ENCODE peak calls at places on chromosomes 1 and 21, in four cellular contexts. Q, D, G and V are unnamed samples. For H3K4me1, the result is how much of the 10 kb centered on the place peaks cover.

GRCh38 chr1:92577251-92577895 is 90.6 kb upstream of the GFI1 start:
- DNase-seq in D (no peak), G (no peak), Q (no peak), V (no peak)

GRCh38 chr1:230772457-230773395 is 25.5 kb downstream of the CAPN9 start:
- DNase-seq in G (no peak), Q (no peak), D (no peak), V (no peak)

GRCh38 chr1:4946343-4946742 is 291.9 kb downstream of the AJAP1 start:
- DNase-seq in G (no peak), D (no peak), Q (no peak), V (no peak)

GRCh38 chr1:19430121-19431068 is 54.9 kb downstream of the CAPZB start:
- DNase-seq in D (no peak), Q (no peak), G (no peak), V (no peak)

GRCh38 chr1:205505076-205505729 is 734 bp downstream of the CDK18 start:
- DNase-seq in G (no peak), D (no peak), Q (no peak), V (no peak)

GRCh38 chr1:97332716-97333115 is 588.1 kb downstream of the DPYD start:
- DNase-seq in Q (no peak), D (no peak), G (no peak), V (no peak)

GRCh38 chr1:219788700-219789099 is 139.7 kb downstream of the SLC30A10 start:
- DNase-seq in G (no peak), Q (no peak), D (no peak), V (no peak)

GRCh38 chr1:168260393-168260792 is 20.3 kb upstream of the TBX19 start:
- DNase-seq in D (no peak), Q (no peak), G (no peak), V (no peak)

GRCh38 chr1:217946581-217946980 is 315.4 kb downstream of the SPATA17 start:
- DNase-seq in Q (no peak), G (no peak), D (no peak), V (no peak)

GRCh38 chr1:196678510-196678884 is 26.7 kb downstream of the CFH start:
- DNase-seq in D (no peak), Q (no peak), G (no peak), V (no peak)

GRCh38 chr1:66302810-66303209 is 231.1 kb upstream of the SGIP1 start:
- DNase-seq in G (no peak), Q (no peak), D (no peak), V (no peak)

GRCh38 chr21:46599251-46599572 is 5.7 kb downstream of the S100B start:
- DNase-seq in D (no peak), Q (no peak), G (no peak), V (no peak)

GRCh38 chr1:71046891-71047634 is 553 bp downstream of the PTGER3 start:
- DNase-seq in Q (no peak), D (peak), G (peak), V (peak)

GRCh38 chr1:175373786-175374623 is 181.4 kb upstream of the KIAA0040 start:
- DNase-seq in G (no peak), D (peak), Q (no peak), V (no peak)

GRCh38 chr1:198113302-198113701 is 43.5 kb upstream of the NEK7 start:
- DNase-seq in Q (no peak), D (no peak), G (no peak), V (no peak)

GRCh38 chr1:39788758-39789570 is at the start of gene BMP8B:
- DNase-seq in Q (no peak), D (peak), G (peak), V (peak)

GRCh38 chr1:110927484-110928075 is 36.1 kb downstream of the LRIF1 start:
- DNase-seq in D (no peak), G (no peak), Q (no peak), V (no peak)

GRCh38 chr1:187956975-187957374 is 1128.2 kb downstream of the PLA2G4A start:
- DNase-seq in G (no peak), Q (no peak), D (no peak), V (no peak)

GRCh38 chr1:234820597-234820996 is 210.6 kb upstream of the IRF2BP2 start:
- DNase-seq in Q (no peak), D (no peak), G (no peak), V (no peak)

GRCh38 chr1:85332575-85332974 is 56.1 kb upstream of the BCL10 start:
- DNase-seq in Q (no peak), G (no peak), D (no peak), V (no peak)

GRCh38 chr1:24957016-24957807 is 27.1 kb upstream of the RUNX3 start:
- DNase-seq in D (no peak), G (peak), Q (no peak), V (no peak)

GRCh38 chr1:243407284-243408018 is 151.6 kb downstream of the SDCCAG8 start:
- DNase-seq in Q (no peak), G (no peak), D (no peak), V (no peak)

GRCh38 chr1:229280037-229280828 is 9.3 kb downstream of the RAB4A start:
- DNase-seq in G (no peak), D (no peak), Q (no peak), V (no peak)
- H3K4me3 ChIP-seq in G (no peak), D (no peak), Q (no peak), V (no peak)

DNA sequence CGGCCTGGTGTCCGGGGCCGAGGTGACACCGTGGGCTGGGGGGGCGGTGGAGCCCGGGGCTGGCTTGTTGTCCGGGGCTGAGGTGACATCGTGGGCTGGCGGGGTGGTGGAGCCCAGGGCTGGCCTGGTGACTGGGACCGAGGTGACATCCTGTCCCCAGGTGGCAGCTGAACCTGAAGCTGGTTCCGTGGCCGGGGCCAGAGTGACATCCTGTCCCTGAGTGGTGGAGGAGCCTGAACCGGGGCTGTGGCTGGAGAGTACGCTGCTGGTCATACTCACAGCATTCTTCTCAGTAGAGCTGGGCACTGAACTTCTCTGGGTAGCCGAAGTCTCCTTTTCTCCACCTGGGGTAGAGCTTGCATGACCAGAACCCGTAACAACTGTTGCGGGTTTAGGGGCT is 15.8 kb downstream of the THBS3 start:
- DNase-seq in G (no peak), D (no peak), Q (no peak), V (no peak)
- H3K27ac ChIP-seq in G (peak), D (no peak), Q (peak), V (no peak)

DNA sequence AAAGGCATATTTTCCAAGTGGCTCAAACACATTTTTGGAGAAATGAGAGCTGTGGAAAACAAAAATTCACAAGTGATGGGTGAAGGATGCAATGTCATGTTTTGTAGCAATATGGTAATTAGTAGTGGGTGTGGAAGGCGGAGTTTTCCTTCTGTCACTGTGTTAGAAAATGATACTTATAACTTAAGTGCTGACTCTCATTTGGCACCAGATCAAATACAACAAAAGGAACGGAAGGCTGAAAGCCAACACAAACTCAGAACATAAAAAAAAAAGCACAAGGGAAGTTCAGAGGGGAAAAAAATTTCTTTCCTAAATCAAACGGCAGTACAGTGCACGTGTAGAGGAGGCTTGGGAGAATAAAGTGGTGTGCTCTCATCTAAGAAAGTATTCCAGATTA is at the start of gene TNFSF18:
- DNase-seq in G (no peak), Q (no peak), D (no peak), V (no peak)
- H3K4me1 ChIP-seq in G (under half), Q (under half), D (under half), V (under half)

DNA sequence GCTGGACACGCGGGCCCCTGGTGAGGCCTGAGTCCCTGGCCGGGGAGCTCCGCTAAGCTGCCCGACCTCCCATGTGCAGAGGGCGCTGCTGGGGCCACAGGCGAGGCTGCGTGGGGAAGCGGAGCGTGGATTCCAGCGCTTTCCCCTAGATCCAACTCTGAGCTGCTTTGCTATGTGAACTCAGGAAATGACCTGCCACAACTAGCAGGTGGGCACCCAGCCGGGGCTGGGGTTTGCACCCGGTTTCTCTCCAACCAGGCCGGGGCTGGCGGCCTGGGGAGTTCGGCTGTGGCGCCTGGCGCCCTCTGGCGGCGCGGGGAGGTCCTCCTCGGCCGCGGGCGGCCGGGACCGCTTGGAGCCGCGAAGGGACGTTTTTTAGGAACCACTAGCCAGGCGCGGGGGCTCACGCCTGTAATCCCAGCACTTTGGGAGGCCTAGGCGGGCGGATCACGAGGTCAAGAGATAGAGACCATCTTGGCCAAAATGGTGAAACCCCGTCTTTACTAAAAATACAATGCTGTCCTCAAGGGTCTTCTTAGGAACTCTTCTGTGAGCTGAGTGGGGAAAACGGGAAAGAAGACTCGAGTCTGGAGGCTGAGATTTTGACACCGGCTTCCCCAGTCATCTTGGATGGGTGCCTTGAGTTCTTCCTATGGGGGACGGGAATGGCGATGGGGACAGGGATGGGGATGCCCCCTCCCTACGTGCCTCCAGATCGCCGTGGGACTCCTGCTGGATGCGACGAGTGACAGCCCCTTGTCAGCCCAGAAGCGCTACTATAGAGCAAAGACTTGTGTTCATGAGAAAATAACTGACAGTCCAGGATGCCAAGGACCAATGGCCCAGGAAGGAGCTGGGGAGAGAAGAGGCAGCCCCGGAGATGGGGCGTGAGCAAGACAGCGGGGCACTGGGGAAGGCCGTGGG is 12.6 kb downstream of the PYCR2 start:
- DNase-seq in G (peak), D (peak), Q (no peak), V (peak)
- H3K4me3 ChIP-seq in G (no peak), D (no peak), Q (peak), V (no peak)

GRCh38 chr1:46002751-46003150 is 129.7 kb downstream of the PIK3R3 start:
- DNase-seq in Q (no peak), D (no peak), G (no peak), V (no peak)
- H3K27ac ChIP-seq in Q (no peak), D (no peak), G (no peak), V (no peak)

DNA sequence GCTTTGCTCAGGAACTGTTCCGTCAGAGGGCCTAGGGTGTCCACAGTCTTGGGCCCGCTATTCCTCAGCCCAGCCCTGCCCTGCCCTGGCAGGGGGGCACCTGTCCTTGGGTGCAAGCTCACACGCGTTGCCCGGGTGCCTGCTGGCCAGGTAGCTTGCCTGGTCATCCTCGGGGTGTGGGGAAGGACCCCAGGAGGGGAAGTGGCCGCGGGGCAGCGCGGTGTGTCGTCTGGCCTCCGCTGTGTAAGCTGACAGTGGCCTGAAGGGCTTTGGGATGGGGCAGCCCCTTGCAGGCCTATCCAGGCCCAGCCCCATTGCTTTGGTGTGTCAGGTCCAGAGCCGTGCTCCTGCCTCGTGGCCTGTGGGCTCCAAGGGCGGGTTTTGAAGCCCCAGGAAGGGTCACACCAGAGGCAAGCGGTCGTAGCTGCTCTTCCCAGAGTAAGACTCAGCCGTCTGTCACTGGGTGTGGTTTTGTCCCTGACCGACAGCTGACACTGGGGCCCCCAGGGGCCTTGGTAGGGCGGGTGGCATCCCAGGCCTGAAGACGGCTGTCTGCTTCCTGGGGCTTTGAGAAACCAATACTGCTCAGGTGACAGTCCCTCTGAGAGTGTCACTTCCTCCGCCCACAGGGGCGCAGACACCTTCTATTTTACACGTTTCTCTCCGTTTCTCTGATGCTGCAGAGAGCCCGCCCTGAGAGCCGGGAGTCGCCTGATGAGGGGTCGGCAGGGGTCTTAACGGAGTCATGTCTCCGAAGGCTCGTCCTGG is 72.1 kb downstream of the SKI start:
- DNase-seq in Q (no peak), G (no peak), D (peak), V (peak)
- H3K4me1 ChIP-seq in Q (half or more), G (under half), D (half or more), V (half or more)

GRCh38 chr1:2446394-2446793 is 29.7 kb upstream of the PLCH2 start:
- DNase-seq in Q (no peak), G (no peak), D (no peak), V (no peak)

GRCh38 chr1:2445823-2446215 is 30.3 kb upstream of the PLCH2 start:
- DNase-seq in Q (no peak), D (no peak), G (no peak), V (no peak)

GRCh38 chr1:2448098-2448445 is 28.0 kb upstream of the PLCH2 start:
- DNase-seq in Q (no peak), D (no peak), G (no peak), V (no peak)

GRCh38 chr1:2446861-2447260 is 29.2 kb upstream of the PLCH2 start:
- DNase-seq in Q (no peak), G (no peak), D (no peak), V (no peak)

GRCh38 chr1:2447274-2448097 is 28.6 kb upstream of the PLCH2 start:
- DNase-seq in G (no peak), Q (no peak), D (no peak), V (no peak)
- H3K4me3 ChIP-seq in G (no peak), Q (no peak), D (no peak), V (no peak)

DNA sequence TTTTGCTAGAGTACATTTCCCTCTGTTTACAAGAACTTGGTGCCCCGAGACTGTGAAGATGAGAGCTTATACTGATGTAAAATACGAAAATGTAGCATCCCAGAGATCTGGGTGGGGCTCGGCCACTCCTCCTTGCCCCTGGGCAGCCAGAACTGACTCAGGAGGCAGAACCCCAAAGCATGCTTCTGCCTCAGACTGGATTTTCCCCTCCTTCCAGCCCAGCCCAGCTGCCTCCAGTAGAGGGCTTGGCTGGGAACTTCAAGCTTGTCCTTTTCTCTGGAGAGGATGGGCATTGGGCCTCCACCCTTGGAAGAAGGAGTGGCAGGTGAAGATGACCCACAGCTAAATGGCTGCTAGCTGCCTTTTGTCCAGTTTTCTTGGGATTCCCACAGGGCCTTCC is 24.3 kb upstream of the BTG2 start:
- DNase-seq in G (no peak), D (no peak), Q (no peak), V (no peak)
- H3K27ac ChIP-seq in G (no peak), D (no peak), Q (no peak), V (no peak)

GRCh38 chr1:212794561-212795014 is 2.9 kb downstream of the TATDN3 start:
- DNase-seq in Q (no peak), D (no peak), G (no peak), V (no peak)

GRCh38 chr1:212785871-212786270 is 5.7 kb downstream of the NSL1 start:
- DNase-seq in G (no peak), Q (no peak), D (no peak), V (no peak)

GRCh38 chr1:212792396-212792908 is 758 bp downstream of the TATDN3 start:
- DNase-seq in Q (no peak), G (no peak), D (no peak), V (no peak)

GRCh38 chr1:212791676-212792395 is at the start of the genes NSL1 and TATDN3:
- DNase-seq in Q (peak), G (peak), D (peak), V (peak)

DNA sequence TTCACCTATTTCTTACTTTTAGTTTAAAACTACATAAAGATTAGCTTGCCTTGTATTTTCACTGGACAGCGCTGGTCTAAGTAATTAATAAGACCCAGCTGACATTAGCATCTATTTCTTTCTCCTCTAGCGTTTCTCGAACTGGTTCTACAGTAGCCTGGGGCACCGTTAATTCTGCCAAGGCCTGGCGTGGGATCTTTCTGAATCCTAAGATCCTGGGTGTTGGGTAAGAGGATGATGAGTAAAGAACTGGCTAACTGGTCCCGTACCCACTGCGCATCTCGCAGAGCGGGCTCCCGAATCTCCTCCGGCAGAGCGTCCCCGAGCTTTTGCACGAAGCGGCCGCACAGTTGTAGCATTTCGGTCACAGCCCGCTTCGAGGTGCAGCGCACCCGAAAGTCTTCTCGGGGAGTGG is 309 bp downstream of the NSL1 start:
- DNase-seq in D (no peak), G (no peak), Q (no peak), V (no peak)
- H3K4me1 ChIP-seq in D (under half), G (under half), Q (under half), V (under half)